ENCODE peak calls at places on chromosomes 5 and 9, in four cellular contexts. Z is H9, S is kidney, C is suprapubic skin. Q is an unnamed sample. For H3K4me1, the result is how much of the 10 kb centered on the place peaks cover.

GRCh38 chr5:128174951-128175350 is 91.4 kb downstream of the SLC12A2 start:
- DNase-seq in C (no peak), S (no peak), Z (no peak), Q (no peak)

GRCh38 chr9:135925496-135926133 is 18.3 kb upstream of the CAMSAP1 start:
- DNase-seq in S (no peak), Z (no peak), C (peak), Q (peak)

GRCh38 chr9:110918316-110919054 is 119.8 kb downstream of the LPAR1 start:
- DNase-seq in Z (no peak), S (no peak), C (no peak), Q (no peak)

GRCh38 chr5:115977988-115978387 is 15.7 kb downstream of the LVRN start:
- DNase-seq in Z (no peak), S (no peak), C (no peak), Q (no peak)

GRCh38 chr5:180644129-180644824 is 5.1 kb downstream of the FLT4 start:
- DNase-seq in Z (no peak), S (peak), C (no peak), Q (peak)

GRCh38 chr5:11415751-11416150 is 488.5 kb downstream of the CTNND2 start:
- DNase-seq in C (no peak), Z (no peak), S (no peak), Q (no peak)

GRCh38 chr9:79053613-79054012 is 518.2 kb upstream of the TLE4 start:
- DNase-seq in Z (no peak), C (no peak), S (no peak), Q (no peak)

GRCh38 chr5:176172246-176172645 is 66.0 kb upstream of the SIMC1 start:
- DNase-seq in C (no peak), Z (no peak), S (no peak), Q (no peak)

GRCh38 chr9:31045810-31046209 is 1338.6 kb upstream of the ACO1 start:
- DNase-seq in S (no peak), C (no peak), Z (no peak), Q (no peak)

GRCh38 chr9:35771524-35771923 is 17.4 kb upstream of the MSMP start:
- DNase-seq in S (no peak), C (no peak), Z (no peak), Q (no peak)

GRCh38 chr5:68898961-68899471 is 194.8 kb upstream of the SLC30A5 start:
- DNase-seq in Z (peak), S (no peak), C (no peak), Q (no peak)

GRCh38 chr5:61162832-61163567 is 732 bp upstream of the SMIM15 start:
- DNase-seq in S (no peak), C (no peak), Z (no peak), Q (no peak)

GRCh38 chr5:93579561-93580386 is 1.2 kb downstream of the NR2F1-AS1 start:
- DNase-seq in S (peak), C (no peak), Z (peak), Q (no peak)

GRCh38 chr9:105647595-105648349 is 14.5 kb upstream of the TAL2 start:
- DNase-seq in Z (peak), S (no peak), C (no peak), Q (no peak)

GRCh38 chr9:136850866-136851775 is 1.0 kb upstream of the MAMDC4 start:
- DNase-seq in Z (no peak), S (peak), C (no peak), Q (no peak)

GRCh38 chr5:36414869-36415282 is 113.2 kb upstream of the RANBP3L start:
- DNase-seq in S (no peak), C (no peak), Z (no peak), Q (no peak)

GRCh38 chr5:30765227-30765626 is 428.3 kb upstream of the CDH6 start:
- DNase-seq in Z (no peak), S (no peak), C (no peak), Q (no peak)

GRCh38 chr5:165457854-165458481 is 1952.5 kb downstream of the MAT2B start:
- DNase-seq in Z (peak), C (no peak), S (no peak), Q (no peak)

GRCh38 chr9:99572529-99572928 is 249.2 kb upstream of the NR4A3 start:
- DNase-seq in Z (no peak), S (no peak), C (no peak), Q (no peak)

GRCh38 chr9:129007035-129007765 is 20.9 kb downstream of the SH3GLB2 start:
- DNase-seq in Z (no peak), C (no peak), S (peak), Q (peak)

GRCh38 chr5:88675159-88675757 is 207.7 kb downstream of the MEF2C start:
- DNase-seq in C (no peak), Z (no peak), S (no peak), Q (no peak)

GRCh38 chr5:161925960-161926359 is 78.0 kb downstream of the GABRA1 start:
- DNase-seq in C (no peak), S (no peak), Z (peak), Q (no peak)

GRCh38 chr5:147689436-147689835 is 93.1 kb downstream of the JAKMIP2 start:
- DNase-seq in C (no peak), Z (no peak), S (no peak), Q (no peak)

GRCh38 chr5:35971186-35971877 is 19.9 kb downstream of the UGT3A1 start:
- DNase-seq in C (no peak), S (no peak), Z (no peak), Q (no peak)

GRCh38 chr5:133321833-133322420 is 270.1 kb downstream of the HSPA4 start:
- DNase-seq in C (no peak), Z (no peak), S (peak), Q (no peak)

GRCh38 chr5:65776707-65777141 is 54.7 kb downstream of the NLN start:
- DNase-seq in Z (no peak), C (no peak), S (no peak), Q (no peak)

GRCh38 chr9:85377751-85378289 is 363.9 kb downstream of the AGTPBP1 start:
- DNase-seq in C (no peak), Z (no peak), S (no peak), Q (no peak)

GRCh38 chr5:152560508-152561137 is 155.5 kb upstream of the NMUR2 start:
- DNase-seq in Z (peak), C (no peak), S (peak), Q (peak)

GRCh38 chr9:23851024-23851629 is 25.1 kb upstream of the ELAVL2 start:
- DNase-seq in C (no peak), S (peak), Z (peak), Q (peak)

GRCh38 chr5:131610198-131611063 is 24.6 kb downstream of the RAPGEF6 start:
- DNase-seq in C (no peak), Z (no peak), S (no peak), Q (no peak)

GRCh38 chr5:431001-431710 is 11.8 kb upstream of the EXOC3 start:
- DNase-seq in C (no peak), Z (peak), S (peak), Q (no peak)

GRCh38 chr5:135216813-135217154 is 182.2 kb downstream of the MACROH2A1 start:
- DNase-seq in Z (no peak), C (no peak), S (no peak), Q (no peak)

GRCh38 chr5:135217669-135218485 is 181.2 kb downstream of the MACROH2A1 start:
- DNase-seq in Z (peak), S (peak), C (peak), Q (peak)

GRCh38 chr5:135214897-135215616 is 181.0 kb upstream of the PITX1 start:
- DNase-seq in C (peak), S (no peak), Z (peak), Q (peak)

GRCh38 chr5:135215617-135215995 is 181.6 kb upstream of the PITX1 start:
- DNase-seq in C (peak), S (peak), Z (peak), Q (peak)

DNA sequence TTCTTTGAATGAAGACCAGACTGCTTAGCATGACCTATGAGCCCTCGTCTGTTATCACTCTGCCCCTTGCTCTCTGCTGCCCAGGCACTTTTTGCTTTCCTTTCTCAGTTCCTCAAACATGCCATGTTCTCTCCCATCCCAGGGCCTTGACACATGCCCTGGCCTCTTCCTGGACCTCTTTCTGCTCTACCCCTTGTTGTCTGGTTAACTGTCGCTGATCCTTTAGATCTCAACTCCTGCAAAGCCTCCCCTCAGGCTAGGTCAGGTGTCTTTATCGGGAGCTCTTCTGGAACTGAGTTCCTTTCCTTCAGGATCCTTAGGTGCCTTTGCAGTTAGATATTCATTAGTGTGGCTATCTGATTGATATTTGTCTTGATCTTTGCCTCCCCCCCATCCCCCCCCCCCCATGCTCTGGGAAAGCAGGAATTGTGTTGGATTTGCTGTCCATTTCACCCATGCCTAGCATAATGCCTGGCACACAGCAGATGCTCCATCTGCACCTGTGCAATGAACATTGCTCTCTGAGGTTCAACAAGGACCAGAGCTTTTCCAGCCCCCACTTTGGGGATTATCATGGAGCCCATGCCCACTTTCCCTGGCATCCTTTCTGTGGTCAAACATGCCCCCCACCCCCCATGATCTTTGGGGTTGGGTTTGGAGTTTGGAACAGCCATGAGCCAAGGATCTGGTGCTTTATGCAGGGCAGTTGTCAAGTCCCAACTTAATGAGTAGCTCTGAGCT is 182.2 kb upstream of the PITX1 start:
- DNase-seq in Z (peak), C (no peak), S (no peak), Q (peak)
- TF ChIP-seq CTCF in Z (no peak), C (no peak), S (no peak), Q (no peak)

DNA sequence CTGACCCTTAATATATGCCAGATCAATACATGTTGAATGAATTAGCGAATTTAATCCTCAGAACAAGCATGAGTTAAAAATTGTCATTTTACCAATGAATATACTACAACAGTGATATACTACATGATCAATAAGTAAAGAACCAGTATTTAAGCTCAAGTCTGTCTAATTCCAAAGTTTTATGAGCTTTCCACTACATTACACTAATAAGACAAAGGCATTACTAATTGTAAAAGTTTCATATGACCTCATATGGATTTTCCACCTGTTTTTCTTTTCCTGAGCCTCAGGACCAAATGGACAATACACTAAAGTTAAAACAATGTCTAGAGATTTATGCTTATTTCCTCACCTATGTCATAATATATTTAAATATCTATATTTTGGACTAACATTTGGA is 80.8 kb downstream of the OXCT1 start:
- DNase-seq in Z (no peak), C (no peak), S (no peak), Q (no peak)
- H3K4me1 ChIP-seq in Z (under half), C (under half), S (under half), Q (under half)

DNA sequence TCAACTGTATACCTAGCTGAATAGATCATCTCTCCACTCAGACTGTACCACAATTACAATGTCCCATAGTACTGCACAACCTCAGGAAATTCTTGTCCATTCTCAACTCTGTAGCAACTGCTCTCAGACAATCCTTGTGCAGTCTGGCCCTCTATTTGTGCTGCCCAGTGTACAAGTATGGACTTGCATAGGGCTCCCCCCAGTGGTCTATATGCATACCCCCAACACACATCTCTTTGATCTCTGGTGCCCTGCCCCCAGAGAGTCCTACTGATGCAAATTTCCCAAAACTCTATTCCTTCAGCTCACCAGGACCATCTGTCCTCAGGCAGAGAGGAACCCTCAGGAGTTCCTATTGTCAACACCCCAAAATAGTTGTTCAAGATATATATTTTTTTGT is 205.3 kb downstream of the SLCO4C1 start:
- DNase-seq in C (no peak), Z (no peak), S (no peak), Q (no peak)
- TF ChIP-seq CTCF in C (no peak), Z (peak), S (no peak), Q (peak)

GRCh38 chr5:154784856-154785255 is 29.7 kb downstream of the LARP1 start:
- DNase-seq in S (no peak), C (no peak), Z (no peak), Q (no peak)

GRCh38 chr5:154783774-154784460 is 28.7 kb downstream of the LARP1 start:
- DNase-seq in Z (no peak), C (no peak), S (no peak), Q (no peak)

GRCh38 chr5:154782326-154782725 is 27.1 kb downstream of the LARP1 start:
- DNase-seq in Z (peak), C (no peak), S (no peak), Q (no peak)

GRCh38 chr5:154780128-154780527 is 25.0 kb downstream of the LARP1 start:
- DNase-seq in Z (no peak), C (no peak), S (no peak), Q (no peak)

GRCh38 chr5:154782812-154783592 is 27.8 kb downstream of the LARP1 start:
- DNase-seq in S (no peak), Z (no peak), C (no peak), Q (no peak)
- H3K4me1 ChIP-seq in S (under half), Z (under half), C (half or more), Q (half or more)

GRCh38 chr5:149730620-149731331 is 666 bp downstream of the PPARGC1B start:
- DNase-seq in Z (peak), S (peak), C (no peak), Q (peak)
- TF ChIP-seq CTCF in Z (no peak), S (no peak), C (no peak), Q (no peak)

GRCh38 chr9:3477236-3477834 is 48.5 kb downstream of the RFX3 start:
- DNase-seq in C (no peak), S (no peak), Z (no peak), Q (no peak)

GRCh38 chr9:3473402-3473801 is 52.4 kb downstream of the RFX3 start:
- DNase-seq in S (no peak), C (no peak), Z (no peak), Q (no peak)

GRCh38 chr9:3478549-3478953 is 47.2 kb downstream of the RFX3 start:
- DNase-seq in Z (no peak), S (no peak), C (no peak), Q (no peak)

GRCh38 chr9:3475300-3476020 is 50.3 kb downstream of the RFX3 start:
- DNase-seq in C (no peak), S (no peak), Z (no peak), Q (no peak)

DNA sequence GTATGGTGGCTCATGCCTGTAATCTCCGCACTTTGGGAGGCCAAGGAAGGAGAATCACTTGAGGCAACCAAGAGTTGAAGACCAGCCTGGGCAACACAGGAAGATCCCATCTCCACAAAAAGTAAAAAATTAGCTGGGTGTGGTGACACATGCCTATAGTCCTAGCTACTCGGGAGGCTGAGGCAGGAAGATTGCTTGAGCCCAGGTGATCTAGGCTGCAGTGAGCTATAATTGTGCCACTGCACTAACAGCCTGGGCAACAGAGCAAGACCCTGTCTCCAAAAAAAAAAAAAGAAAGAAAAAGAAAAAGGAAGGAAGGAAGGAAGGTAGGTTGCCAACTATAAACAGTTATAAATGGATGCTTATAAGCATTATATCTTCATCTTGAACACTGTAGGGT is 51.0 kb downstream of the RFX3 start:
- DNase-seq in S (no peak), C (no peak), Z (no peak), Q (no peak)
- H3K4me1 ChIP-seq in S (under half), C (under half), Z (under half), Q (under half)

GRCh38 chr9:107638922-107639321 is 149.4 kb upstream of the KLF4 start:
- DNase-seq in S (peak), C (peak), Z (no peak), Q (no peak)

GRCh38 chr9:107638496-107638895 is 148.9 kb upstream of the KLF4 start:
- DNase-seq in Z (no peak), C (no peak), S (no peak), Q (no peak)

GRCh38 chr9:107639426-107639825 is 149.9 kb upstream of the KLF4 start:
- DNase-seq in S (no peak), C (no peak), Z (no peak), Q (no peak)

GRCh38 chr9:107636596-107637405 is 147.2 kb upstream of the KLF4 start:
- DNase-seq in S (no peak), Z (no peak), C (no peak), Q (no peak)

GRCh38 chr9:107637421-107638420 is 148.2 kb upstream of the KLF4 start:
- DNase-seq in S (peak), C (peak), Z (peak), Q (peak)
- TF ChIP-seq CTCF in S (no peak), C (no peak), Z (no peak), Q (peak)

Q was measured in upper lobe of right lung.